ENCODE peak calls at places on chromosome 17, in nine cellular contexts. D, T, K, X, L, H, G, Z and E are unnamed samples.

GRCh38 chr17:31275126-31275525 is 21.9 kb downstream of the OMG start:
- DNase-seq in D (no peak), T (no peak), K (no peak), X (no peak), L (no peak), H (no peak), G (no peak), Z (no peak), E (no peak)

GRCh38 chr17:15457723-15458094 is 9.7 kb downstream of the CDRT4 start:
- DNase-seq in D (no peak), T (no peak), K (no peak), X (no peak), L (no peak), H (no peak), G (peak), Z (no peak), E (no peak)

GRCh38 chr17:80919331-80920284 is 72.0 kb upstream of the CHMP6 start:
- DNase-seq in D (no peak), T (no peak), K (peak), X (no peak), L (no peak), H (no peak), G (no peak), Z (no peak), E (no peak)

GRCh38 chr17:70774339-70775110 is 605.2 kb downstream of the KCNJ2 start:
- DNase-seq in D (no peak), T (no peak), K (peak), X (no peak), L (no peak), H (no peak), G (no peak), Z (no peak), E (no peak)

GRCh38 chr17:65314212-65314611 is 177.0 kb downstream of the RGS9 start:
- DNase-seq in D (no peak), T (no peak), K (no peak), X (no peak), L (no peak), H (no peak), G (no peak), Z (no peak), E (no peak)

GRCh38 chr17:55347341-55347740 is 74.3 kb downstream of the MMD start:
- DNase-seq in D (no peak), T (no peak), K (no peak), X (no peak), L (no peak), H (no peak), G (no peak), Z (no peak), E (no peak)

GRCh38 chr17:43758497-43759174 is at the start of gene SOST:
- DNase-seq in D (no peak), T (no peak), K (no peak), X (no peak), L (no peak), H (no peak), G (no peak), Z (no peak), E (no peak)

GRCh38 chr17:65409381-65409780 is 152.1 kb downstream of the AXIN2 start:
- DNase-seq in D (no peak), T (no peak), K (no peak), X (no peak), L (no peak), H (no peak), G (no peak), Z (no peak), E (no peak)

GRCh38 chr17:10357768-10358167 is 15.0 kb downstream of the MYH13 start:
- DNase-seq in D (no peak), T (no peak), K (no peak), X (no peak), L (no peak), H (peak), G (no peak), Z (no peak), E (no peak)

GRCh38 chr17:20189322-20189721 is 180.2 kb downstream of the SPECC1 start:
- DNase-seq in D (no peak), T (peak), K (no peak), X (no peak), L (no peak), H (no peak), G (no peak), Z (no peak), E (peak)

GRCh38 chr17:50396261-50397110 is 837 bp downstream of the LRRC59 start:
- DNase-seq in D (peak), T (peak), K (peak), X (peak), L (no peak), H (peak), G (no peak), Z (no peak), E (peak)

GRCh38 chr17:4839221-4839620 is 6.1 kb downstream of the MINK1 start:
- DNase-seq in D (no peak), T (no peak), K (no peak), X (no peak), L (no peak), H (no peak), G (no peak), Z (no peak), E (no peak)

GRCh38 chr17:77840156-77840555 is 118.3 kb upstream of the TNRC6C start:
- DNase-seq in D (no peak), T (no peak), K (peak), X (no peak), L (no peak), H (no peak), G (no peak), Z (no peak), E (no peak)

GRCh38 chr17:65723356-65723928 is 162.0 kb upstream of the AXIN2 start:
- DNase-seq in D (peak), T (no peak), K (peak), X (no peak), L (no peak), H (no peak), G (no peak), Z (no peak), E (no peak)

GRCh38 chr17:76523084-76524037 is 14.1 kb downstream of the CYGB start:
- DNase-seq in D (peak), T (peak), K (peak), X (peak), L (peak), H (peak), G (no peak), Z (peak), E (peak)

GRCh38 chr17:29096094-29096493 is 53.2 kb downstream of the PIPOX start:
- DNase-seq in D (no peak), T (no peak), K (no peak), X (no peak), L (peak), H (no peak), G (no peak), Z (no peak), E (no peak)

GRCh38 chr17:70588003-70588402 is 418.7 kb downstream of the KCNJ2 start:
- DNase-seq in D (no peak), T (peak), K (peak), X (no peak), L (no peak), H (no peak), G (no peak), Z (no peak), E (peak)

GRCh38 chr17:41492771-41493170 is 3.1 kb upstream of the KRT36 start:
- DNase-seq in D (no peak), T (no peak), K (peak), X (no peak), L (peak), H (no peak), G (no peak), Z (no peak), E (peak)

GRCh38 chr17:21275579-21276339 is 8.8 kb upstream of the MAP2K3 start:
- DNase-seq in D (peak), T (peak), K (peak), X (peak), L (peak), H (peak), G (peak), Z (peak), E (peak)

GRCh38 chr17:73231363-73231762 is 30.3 kb downstream of the CPSF4L start:
- DNase-seq in D (no peak), T (peak), K (peak), X (no peak), L (peak), H (peak), G (no peak), Z (no peak), E (peak)

GRCh38 chr17:60047590-60047989 is 31.1 kb downstream of the HEATR6 start:
- DNase-seq in D (no peak), T (no peak), K (no peak), X (no peak), L (no peak), H (no peak), G (no peak), Z (no peak), E (no peak)

GRCh38 chr17:60747069-60747808 is 69.6 kb downstream of the BCAS3 start:
- DNase-seq in D (no peak), T (no peak), K (no peak), X (no peak), L (no peak), H (no peak), G (no peak), Z (no peak), E (no peak)

GRCh38 chr17:40303706-40304450 is 5.1 kb upstream of the RARA start:
- DNase-seq in D (no peak), T (no peak), K (peak), X (no peak), L (peak), H (no peak), G (no peak), Z (no peak), E (no peak)